ENCODE peak calls at places on chromosomes 1 and 21, in nine cellular contexts. One of them, this sample, is unnamed.

GRCh38 chr1:220325306-220325995 is 53.2 kb upstream of the RAB3GAP2 start:
- DNase-seq in ovary: no peak
- DNase-seq in transverse colon: no peak
- DNase-seq in adrenal gland: no peak
- DNase-seq in dorsolateral prefrontal cortex: no peak
- DNase-seq in IMR-90: no peak
- DNase-seq in mammary epithelial cell: no peak
- DNase-seq in SK-N-SH: no peak
- DNase-seq in fibroblast of lung: no peak
- DNase-seq in this sample: no peak

GRCh38 chr1:155294520-155295182 is 6.6 kb downstream of the PKLR start:
- DNase-seq in IMR-90: no peak
- DNase-seq in adrenal gland: no peak
- DNase-seq in transverse colon: no peak
- DNase-seq in fibroblast of lung: no peak
- DNase-seq in SK-N-SH: no peak
- DNase-seq in mammary epithelial cell: no peak
- DNase-seq in dorsolateral prefrontal cortex: no peak
- DNase-seq in ovary: no peak
- DNase-seq in this sample: no peak

GRCh38 chr1:24400065-24400464 is 13.5 kb downstream of the STPG1 start:
- DNase-seq in SK-N-SH: no peak
- DNase-seq in fibroblast of lung: no peak
- DNase-seq in transverse colon: no peak
- DNase-seq in ovary: no peak
- DNase-seq in IMR-90: peak
- DNase-seq in dorsolateral prefrontal cortex: no peak
- DNase-seq in mammary epithelial cell: no peak
- DNase-seq in adrenal gland: no peak
- DNase-seq in this sample: no peak

GRCh38 chr1:12467570-12468286 is 150.3 kb downstream of the DHRS3 start:
- DNase-seq in IMR-90: no peak
- DNase-seq in adrenal gland: no peak
- DNase-seq in fibroblast of lung: peak
- DNase-seq in ovary: no peak
- DNase-seq in SK-N-SH: no peak
- DNase-seq in transverse colon: no peak
- DNase-seq in mammary epithelial cell: no peak
- DNase-seq in dorsolateral prefrontal cortex: no peak
- DNase-seq in this sample: no peak

GRCh38 chr1:97989094-97989680 is 68.4 kb upstream of the DPYD start:
- DNase-seq in dorsolateral prefrontal cortex: no peak
- DNase-seq in adrenal gland: no peak
- DNase-seq in IMR-90: peak
- DNase-seq in SK-N-SH: no peak
- DNase-seq in transverse colon: no peak
- DNase-seq in fibroblast of lung: peak
- DNase-seq in mammary epithelial cell: peak
- DNase-seq in ovary: no peak
- DNase-seq in this sample: no peak

GRCh38 chr1:213394837-213395236 is 343.8 kb downstream of the RPS6KC1 start:
- DNase-seq in transverse colon: no peak
- DNase-seq in SK-N-SH: no peak
- DNase-seq in IMR-90: no peak
- DNase-seq in dorsolateral prefrontal cortex: no peak
- DNase-seq in adrenal gland: no peak
- DNase-seq in ovary: no peak
- DNase-seq in mammary epithelial cell: no peak
- DNase-seq in fibroblast of lung: no peak
- DNase-seq in this sample: no peak

GRCh38 chr1:44678626-44679025 is 4.1 kb downstream of the ARMH1 start:
- DNase-seq in IMR-90: no peak
- DNase-seq in mammary epithelial cell: no peak
- DNase-seq in adrenal gland: no peak
- DNase-seq in dorsolateral prefrontal cortex: no peak
- DNase-seq in fibroblast of lung: no peak
- DNase-seq in transverse colon: no peak
- DNase-seq in ovary: no peak
- DNase-seq in SK-N-SH: no peak
- DNase-seq in this sample: no peak

GRCh38 chr1:22592919-22593790 is 29.9 kb downstream of the EPHA8 start:
- DNase-seq in SK-N-SH: no peak
- DNase-seq in adrenal gland: no peak
- DNase-seq in dorsolateral prefrontal cortex: no peak
- DNase-seq in fibroblast of lung: no peak
- DNase-seq in mammary epithelial cell: no peak
- DNase-seq in transverse colon: peak
- DNase-seq in IMR-90: no peak
- DNase-seq in ovary: no peak
- DNase-seq in this sample: no peak

GRCh38 chr21:44414291-44415072 is 40.8 kb upstream of the LRRC3 start:
- DNase-seq in dorsolateral prefrontal cortex: peak
- DNase-seq in transverse colon: no peak
- DNase-seq in SK-N-SH: no peak
- DNase-seq in IMR-90: no peak
- DNase-seq in adrenal gland: no peak
- DNase-seq in mammary epithelial cell: no peak
- DNase-seq in ovary: no peak
- DNase-seq in fibroblast of lung: no peak
- DNase-seq in this sample: no peak

GRCh38 chr21:44874497-44875331 is 1.2 kb upstream of the PTTG1IP start:
- DNase-seq in dorsolateral prefrontal cortex: no peak
- DNase-seq in SK-N-SH: no peak
- DNase-seq in IMR-90: no peak
- DNase-seq in mammary epithelial cell: peak
- DNase-seq in fibroblast of lung: no peak
- DNase-seq in adrenal gland: peak
- DNase-seq in transverse colon: peak
- DNase-seq in ovary: peak
- DNase-seq in this sample: peak

GRCh38 chr1:48730164-48730864 is 46.4 kb downstream of the BEND5 start:
- DNase-seq in mammary epithelial cell: no peak
- DNase-seq in transverse colon: no peak
- DNase-seq in fibroblast of lung: no peak
- DNase-seq in SK-N-SH: no peak
- DNase-seq in IMR-90: no peak
- DNase-seq in ovary: no peak
- DNase-seq in dorsolateral prefrontal cortex: no peak
- DNase-seq in adrenal gland: no peak
- DNase-seq in this sample: no peak

GRCh38 chr21:34865922-34866271 is 183.2 kb downstream of the RUNX1 start:
- DNase-seq in mammary epithelial cell: no peak
- DNase-seq in dorsolateral prefrontal cortex: no peak
- DNase-seq in ovary: no peak
- DNase-seq in adrenal gland: no peak
- DNase-seq in fibroblast of lung: no peak
- DNase-seq in SK-N-SH: no peak
- DNase-seq in IMR-90: no peak
- DNase-seq in transverse colon: peak
- DNase-seq in this sample: no peak

GRCh38 chr21:33402011-33402979 is 918 bp upstream of the IFNGR2 start:
- DNase-seq in mammary epithelial cell: peak
- DNase-seq in IMR-90: peak
- DNase-seq in dorsolateral prefrontal cortex: peak
- DNase-seq in SK-N-SH: peak
- DNase-seq in transverse colon: peak
- DNase-seq in fibroblast of lung: peak
- DNase-seq in ovary: peak
- DNase-seq in adrenal gland: peak
- DNase-seq in this sample: peak

GRCh38 chr1:29393451-29393826 is 157.1 kb downstream of the PTPRU start:
- DNase-seq in mammary epithelial cell: no peak
- DNase-seq in dorsolateral prefrontal cortex: no peak
- DNase-seq in adrenal gland: no peak
- DNase-seq in IMR-90: no peak
- DNase-seq in ovary: no peak
- DNase-seq in transverse colon: no peak
- DNase-seq in fibroblast of lung: no peak
- DNase-seq in SK-N-SH: no peak
- DNase-seq in this sample: no peak

GRCh38 chr1:67085326-67085725 is 31.4 kb upstream of the SLC35D1 start:
- DNase-seq in dorsolateral prefrontal cortex: no peak
- DNase-seq in ovary: no peak
- DNase-seq in adrenal gland: no peak
- DNase-seq in transverse colon: no peak
- DNase-seq in IMR-90: no peak
- DNase-seq in fibroblast of lung: no peak
- DNase-seq in SK-N-SH: no peak
- DNase-seq in mammary epithelial cell: no peak
- DNase-seq in this sample: no peak

GRCh38 chr1:205532996-205533728 is 28.7 kb downstream of the CDK18 start:
- DNase-seq in adrenal gland: no peak
- DNase-seq in transverse colon: no peak
- DNase-seq in mammary epithelial cell: no peak
- DNase-seq in IMR-90: no peak
- DNase-seq in SK-N-SH: no peak
- DNase-seq in fibroblast of lung: no peak
- DNase-seq in ovary: no peak
- DNase-seq in dorsolateral prefrontal cortex: peak
- DNase-seq in this sample: no peak

GRCh38 chr1:236908669-236909068 is 95.6 kb downstream of the MT1HL1 start:
- DNase-seq in adrenal gland: no peak
- DNase-seq in dorsolateral prefrontal cortex: no peak
- DNase-seq in ovary: no peak
- DNase-seq in fibroblast of lung: no peak
- DNase-seq in IMR-90: no peak
- DNase-seq in SK-N-SH: no peak
- DNase-seq in transverse colon: no peak
- DNase-seq in mammary epithelial cell: no peak
- DNase-seq in this sample: no peak

GRCh38 chr1:29607236-29607635 is 370.9 kb downstream of the PTPRU start:
- DNase-seq in mammary epithelial cell: no peak
- DNase-seq in dorsolateral prefrontal cortex: no peak
- DNase-seq in ovary: no peak
- DNase-seq in SK-N-SH: no peak
- DNase-seq in IMR-90: no peak
- DNase-seq in adrenal gland: no peak
- DNase-seq in transverse colon: no peak
- DNase-seq in fibroblast of lung: no peak
- DNase-seq in this sample: no peak

GRCh38 chr1:116724765-116725375 is 29.4 kb upstream of the CD2 start:
- DNase-seq in IMR-90: peak
- DNase-seq in fibroblast of lung: peak
- DNase-seq in ovary: peak
- DNase-seq in dorsolateral prefrontal cortex: no peak
- DNase-seq in adrenal gland: peak
- DNase-seq in mammary epithelial cell: peak
- DNase-seq in transverse colon: peak
- DNase-seq in SK-N-SH: peak
- DNase-seq in this sample: peak

DNA sequence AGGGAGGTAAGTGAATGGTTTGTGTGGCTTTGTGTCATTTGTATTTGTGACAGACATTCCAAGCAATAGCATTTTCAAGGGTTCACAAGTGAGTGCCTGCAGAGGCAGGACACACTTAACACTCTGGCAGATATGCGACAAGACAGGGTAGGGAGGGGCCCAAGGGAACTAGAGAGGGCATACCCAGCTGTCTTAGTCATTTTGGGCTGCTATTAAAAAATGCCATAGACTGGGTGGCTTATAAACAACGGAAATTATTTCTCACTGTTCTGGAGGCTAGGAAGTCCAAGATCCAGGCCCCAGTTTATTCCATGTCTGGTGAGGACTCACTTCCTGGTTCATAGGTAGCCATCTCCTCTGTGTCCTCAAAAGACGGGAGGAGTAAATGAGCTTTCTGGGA is 137.4 kb downstream of the FGGY start:
- DNase-seq in dorsolateral prefrontal cortex: no peak
- DNase-seq in fibroblast of lung: peak
- DNase-seq in mammary epithelial cell: no peak
- DNase-seq in IMR-90: no peak
- DNase-seq in ovary: no peak
- DNase-seq in transverse colon: no peak
- DNase-seq in adrenal gland: no peak
- DNase-seq in SK-N-SH: no peak
- DNase-seq in this sample: no peak
- H3K27ac ChIP-seq in dorsolateral prefrontal cortex: no peak
- H3K27ac ChIP-seq in fibroblast of lung: no peak
- H3K27ac ChIP-seq in mammary epithelial cell: no peak
- H3K27ac ChIP-seq in IMR-90: no peak
- H3K27ac ChIP-seq in ovary: no peak
- H3K27ac ChIP-seq in transverse colon: no peak
- H3K27ac ChIP-seq in adrenal gland: no peak
- H3K27ac ChIP-seq in SK-N-SH: peak
- H3K27ac ChIP-seq in this sample: no peak

GRCh38 chr1:230074270-230074669 is 7.2 kb downstream of the GALNT2 start:
- DNase-seq in transverse colon: no peak
- DNase-seq in adrenal gland: no peak
- DNase-seq in mammary epithelial cell: no peak
- DNase-seq in dorsolateral prefrontal cortex: no peak
- DNase-seq in fibroblast of lung: no peak
- DNase-seq in IMR-90: no peak
- DNase-seq in ovary: no peak
- DNase-seq in SK-N-SH: no peak
- DNase-seq in this sample: no peak
- TF ChIP-seq CTCF in transverse colon: no peak
- TF ChIP-seq CTCF in adrenal gland: no peak
- TF ChIP-seq CTCF in mammary epithelial cell: no peak
- TF ChIP-seq CTCF in dorsolateral prefrontal cortex: no peak
- TF ChIP-seq CTCF in fibroblast of lung: no peak
- TF ChIP-seq CTCF in IMR-90: no peak
- TF ChIP-seq CTCF in ovary: no peak
- TF ChIP-seq CTCF in SK-N-SH: no peak
- TF ChIP-seq CTCF in this sample: no peak

DNA sequence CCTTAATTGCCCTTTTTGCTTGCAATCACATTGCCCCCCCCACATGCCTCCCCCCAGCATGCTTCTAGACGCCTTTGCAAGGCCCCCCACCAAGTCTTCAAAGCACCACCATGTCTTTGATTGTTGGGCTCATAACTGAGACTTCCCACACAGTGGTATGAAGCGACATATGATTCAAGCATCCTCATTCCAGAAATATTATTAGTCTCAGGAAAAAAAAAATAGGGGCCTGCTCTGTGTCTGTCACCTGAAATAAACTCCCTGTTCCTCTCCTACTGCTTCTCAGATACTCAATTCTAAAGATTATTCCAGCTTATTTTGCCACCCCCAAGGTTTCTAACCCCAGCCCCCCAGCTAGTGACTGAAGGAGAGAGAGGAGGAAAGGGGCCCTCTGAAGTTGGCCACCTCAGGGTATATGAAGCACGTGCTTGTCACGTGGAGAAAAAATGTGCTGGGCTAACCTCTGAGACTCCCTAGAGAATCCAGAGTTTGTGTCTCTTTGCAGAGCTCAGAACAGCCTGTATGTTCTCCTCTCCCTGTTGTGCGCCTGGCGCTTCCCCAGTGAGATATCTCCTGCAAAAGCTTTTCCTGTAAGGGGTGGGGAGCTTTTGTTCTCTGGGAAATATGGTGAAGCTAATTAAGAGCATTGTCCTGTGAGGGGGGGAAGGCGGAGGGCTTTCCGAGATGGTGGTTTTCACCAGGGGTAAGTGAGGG is 35.9 kb upstream of the RASAL2 start:
- DNase-seq in dorsolateral prefrontal cortex: peak
- DNase-seq in mammary epithelial cell: no peak
- DNase-seq in IMR-90: peak
- DNase-seq in adrenal gland: peak
- DNase-seq in transverse colon: no peak
- DNase-seq in ovary: peak
- DNase-seq in SK-N-SH: no peak
- DNase-seq in fibroblast of lung: peak
- DNase-seq in this sample: peak
- H3K4me3 ChIP-seq in dorsolateral prefrontal cortex: no peak
- H3K4me3 ChIP-seq in mammary epithelial cell: no peak
- H3K4me3 ChIP-seq in IMR-90: no peak
- H3K4me3 ChIP-seq in adrenal gland: no peak
- H3K4me3 ChIP-seq in transverse colon: no peak
- H3K4me3 ChIP-seq in ovary: no peak
- H3K4me3 ChIP-seq in SK-N-SH: no peak
- H3K4me3 ChIP-seq in fibroblast of lung: no peak
- H3K4me3 ChIP-seq in this sample: no peak

GRCh38 chr1:2279210-2279639 is 51.1 kb downstream of the SKI start:
- DNase-seq in ovary: peak
- DNase-seq in transverse colon: no peak
- DNase-seq in mammary epithelial cell: no peak
- DNase-seq in adrenal gland: peak
- DNase-seq in dorsolateral prefrontal cortex: no peak
- DNase-seq in SK-N-SH: no peak
- DNase-seq in IMR-90: peak
- DNase-seq in fibroblast of lung: peak
- DNase-seq in this sample: peak
- H3K27ac ChIP-seq in ovary: peak
- H3K27ac ChIP-seq in transverse colon: peak
- H3K27ac ChIP-seq in mammary epithelial cell: no peak
- H3K27ac ChIP-seq in adrenal gland: peak
- H3K27ac ChIP-seq in dorsolateral prefrontal cortex: peak
- H3K27ac ChIP-seq in SK-N-SH: no peak
- H3K27ac ChIP-seq in IMR-90: peak
- H3K27ac ChIP-seq in fibroblast of lung: peak
- H3K27ac ChIP-seq in this sample: peak